ENCODE peak calls at places on chromosomes 6 and 20, in ten cellular contexts. D, T, N, B, X, L, V, U, A and W are unnamed samples.

GRCh38 chr20:46088409-46089075 is 1.2 kb downstream of the NCOA5 start:
- DNase-seq in D (no peak), T (peak; percentile 41), N (no peak), B (peak; percentile 22), X (peak; percentile 49), L (no peak), V (no peak), U (no peak), A (no peak), W (no peak)

GRCh38 chr20:4673371-4674001 is 48.2 kb upstream of the PRND start:
- DNase-seq in D (no peak), T (no peak), N (no peak), B (no peak), X (no peak), L (no peak), V (no peak), U (no peak), A (no peak), W (no peak)

GRCh38 chr6:57158658-57159057 is 13.5 kb upstream of the BAG2 start:
- DNase-seq in D (no peak), T (no peak), N (no peak), B (no peak), X (peak; percentile 77), L (no peak), V (no peak), U (no peak), A (no peak), W (no peak)

GRCh38 chr6:105014954-105015353 is 58.0 kb downstream of the LIN28B start:
- DNase-seq in D (no peak), T (no peak), N (no peak), B (no peak), X (no peak), L (no peak), V (no peak), U (no peak), A (no peak), W (no peak)

GRCh38 chr6:71205336-71205956 is 83.2 kb upstream of the OGFRL1 start:
- DNase-seq in D (no peak), T (no peak), N (no peak), B (no peak), X (peak; percentile 86), L (no peak), V (no peak), U (no peak), A (no peak), W (no peak)

GRCh38 chr6:11009353-11009752 is 34.8 kb downstream of the ELOVL2 start:
- DNase-seq in D (no peak), T (no peak), N (no peak), B (no peak), X (peak; percentile 74), L (no peak), V (no peak), U (no peak), A (no peak), W (no peak)

GRCh38 chr20:61560361-61560853 is 308.3 kb downstream of the CDH4 start:
- DNase-seq in D (no peak), T (peak; percentile 69), N (no peak), B (no peak), X (peak; percentile 57), L (no peak), V (no peak), U (no peak), A (no peak), W (no peak)

GRCh38 chr20:33791959-33792597 is 19.1 kb upstream of the CHMP4B start:
- DNase-seq in D (no peak), T (peak; percentile 55), N (no peak), B (no peak), X (peak; percentile 66), L (peak; percentile 61), V (no peak), U (no peak), A (no peak), W (no peak)

GRCh38 chr6:127481628-127482027 is 22.4 kb upstream of the KIAA0408 start:
- DNase-seq in D (no peak), T (no peak), N (no peak), B (no peak), X (peak; percentile 66), L (no peak), V (no peak), U (peak; percentile 49), A (no peak), W (peak; percentile 68)

GRCh38 chr6:82322386-82322785 is 41.2 kb upstream of the TPBG start:
- DNase-seq in D (no peak), T (no peak), N (no peak), B (no peak), X (no peak), L (no peak), V (no peak), U (no peak), A (no peak), W (no peak)

GRCh38 chr6:2940010-2940850 is 31.1 kb downstream of the SERPINB6 start:
- DNase-seq in D (no peak), T (peak; percentile 86), N (no peak), B (no peak), X (no peak), L (no peak), V (no peak), U (no peak), A (no peak), W (no peak)

GRCh38 chr20:32474967-32475819 is 109.9 kb downstream of the NOL4L start:
- DNase-seq in D (no peak), T (peak; percentile 23), N (no peak), B (no peak), X (peak; percentile 97), L (peak; percentile 94), V (peak; percentile 83), U (peak; percentile 78), A (no peak), W (no peak)

GRCh38 chr6:129954749-129955431 is 63.5 kb upstream of the L3MBTL3 start:
- DNase-seq in D (no peak), T (no peak), N (no peak), B (no peak), X (no peak), L (no peak), V (no peak), U (no peak), A (no peak), W (no peak)

GRCh38 chr6:131946992-131947955 is 3.9 kb downstream of the CCN2 start:
- DNase-seq in D (no peak), T (no peak), N (no peak), B (no peak), X (peak; percentile 51), L (no peak), V (peak; percentile 70), U (peak; percentile 66), A (no peak), W (peak; percentile 89)

GRCh38 chr20:13546497-13547131 is 92.1 kb downstream of the TASP1 start:
- DNase-seq in D (peak; percentile 61), T (peak; percentile 81), N (peak; percentile 55), B (peak; percentile 60), X (peak; percentile 79), L (peak; percentile 82), V (peak; percentile 30), U (peak; percentile 17), A (peak; percentile 68), W (peak; percentile 56)

GRCh38 chr6:1381397-1382330 is 7.7 kb upstream of the FOXF2 start:
- DNase-seq in D (no peak), T (peak; percentile 71), N (no peak), B (peak; percentile 26), X (peak; percentile 58), L (no peak), V (no peak), U (no peak), A (peak; percentile 26), W (no peak)

GRCh38 chr6:21270501-21271290 is 322.9 kb upstream of the SOX4 start:
- DNase-seq in D (no peak), T (no peak), N (no peak), B (no peak), X (no peak), L (no peak), V (no peak), U (no peak), A (no peak), W (no peak)

GRCh38 chr6:137913996-137914529 is 47.0 kb downstream of the TNFAIP3 start:
- DNase-seq in D (no peak), T (no peak), N (no peak), B (no peak), X (no peak), L (no peak), V (no peak), U (no peak), A (no peak), W (no peak)

GRCh38 chr20:436476-436875 is 25.9 kb downstream of the TBC1D20 start:
- DNase-seq in D (no peak), T (no peak), N (no peak), B (no peak), X (no peak), L (no peak), V (no peak), U (no peak), A (no peak), W (no peak)